ENCODE peak calls at places on chromosomes 12 and 14, in seven cellular contexts. O, U, X, K, M, B and R are unnamed samples.
A peak's percentile ranks its signal among the peaks of the same experiment; 100 is the strongest.

GRCh38 chr12:45170456-45171042 is 45.3 kb upstream of the ANO6 start:
- ATAC-seq in O (peak; percentile 48), U (peak; percentile 76), X (peak; percentile 78), K (peak; percentile 87), M (peak; percentile 45), B (peak; percentile 51), R (peak; percentile 78)

GRCh38 chr12:99765469-99766114 is 118.0 kb downstream of the GARIN6 start:
- ATAC-seq in O (no peak), U (no peak), X (no peak), K (no peak), M (no peak), B (no peak), R (no peak)

GRCh38 chr12:89732511-89732910 is 23.9 kb upstream of the ATP2B1 start:
- ATAC-seq in O (no peak), U (no peak), X (no peak), K (no peak), M (no peak), B (no peak), R (no peak)

GRCh38 chr12:54033106-54033979 is 493 bp downstream of the HOXC5 start:
- ATAC-seq in O (peak; percentile 48), U (no peak), X (peak; percentile 35), K (peak; percentile 74), M (peak; percentile 31), B (peak; percentile 25), R (no peak)

GRCh38 chr14:74326369-74327152 is 21.7 kb upstream of the VRTN start:
- ATAC-seq in O (no peak), U (no peak), X (no peak), K (no peak), M (no peak), B (no peak), R (no peak)

GRCh38 chr14:103528158-103528511 is 861 bp upstream of the TRMT61A start:
- ATAC-seq in O (no peak), U (no peak), X (peak; percentile 59), K (no peak), M (peak; percentile 56), B (no peak), R (no peak)

GRCh38 chr12:106084048-106084671 is 54.6 kb downstream of the NUAK1 start:
- ATAC-seq in O (no peak), U (no peak), X (no peak), K (peak; percentile 90), M (no peak), B (no peak), R (no peak)

GRCh38 chr12:45369065-45369464 is 153.2 kb downstream of the ANO6 start:
- ATAC-seq in O (no peak), U (no peak), X (no peak), K (peak; percentile 50), M (no peak), B (no peak), R (no peak)

GRCh38 chr14:96598332-96598928 is 96.2 kb downstream of the PAPOLA start:
- ATAC-seq in O (peak; percentile 34), U (no peak), X (no peak), K (no peak), M (no peak), B (no peak), R (no peak)

GRCh38 chr12:102539651-102540553 is 59.5 kb upstream of the IGF1 start:
- ATAC-seq in O (no peak), U (no peak), X (no peak), K (no peak), M (no peak), B (no peak), R (no peak)

GRCh38 chr14:77268989-77269595 is 1.9 kb downstream of the NGB start:
- ATAC-seq in O (no peak), U (no peak), X (no peak), K (peak; percentile 29), M (no peak), B (no peak), R (no peak)

GRCh38 chr14:30607156-30607780 is 14.9 kb upstream of the SCFD1 start:
- ATAC-seq in O (no peak), U (no peak), X (no peak), K (no peak), M (no peak), B (no peak), R (no peak)

GRCh38 chr14:77659822-77660221 is 43.4 kb upstream of the SPTLC2 start:
- ATAC-seq in O (no peak), U (peak; percentile 81), X (peak; percentile 23), K (no peak), M (no peak), B (no peak), R (no peak)

GRCh38 chr12:110354172-110354780 is 49.2 kb downstream of the ANAPC7 start:
- ATAC-seq in O (no peak), U (no peak), X (peak; percentile 8), K (no peak), M (peak; percentile 4), B (no peak), R (peak; percentile 53)

GRCh38 chr12:47833591-47834012 is 13.9 kb upstream of the HDAC7 start:
- ATAC-seq in O (no peak), U (no peak), X (no peak), K (no peak), M (no peak), B (no peak), R (no peak)

GRCh38 chr12:122350444-122350843 is 72.0 kb downstream of the CLIP1 start:
- ATAC-seq in O (peak; percentile 86), U (no peak), X (peak; percentile 90), K (no peak), M (peak; percentile 94), B (no peak), R (no peak)

GRCh38 chr12:132161796-132162507 is 17.7 kb downstream of the NOC4L start:
- ATAC-seq in O (no peak), U (peak; percentile 1), X (no peak), K (no peak), M (no peak), B (peak; percentile 11), R (no peak)

GRCh38 chr14:60204843-60205774 is 39.9 kb upstream of the DHRS7 start:
- ATAC-seq in O (no peak), U (no peak), X (peak; percentile 64), K (no peak), M (no peak), B (peak; percentile 34), R (peak; percentile 63)

GRCh38 chr12:44835641-44836379 is 40.3 kb downstream of the NELL2 start:
- ATAC-seq in O (peak; percentile 28), U (peak; percentile 71), X (no peak), K (no peak), M (no peak), B (peak; percentile 95), R (peak; percentile 91)

GRCh38 chr12:48767047-48767446 is 21.8 kb downstream of the ADCY6 start:
- ATAC-seq in O (peak; percentile 61), U (no peak), X (peak; percentile 91), K (no peak), M (peak; percentile 86), B (no peak), R (no peak)

GRCh38 chr14:102496955-102497744 is 12.4 kb downstream of the ANKRD9 start:
- ATAC-seq in O (no peak), U (no peak), X (no peak), K (no peak), M (no peak), B (no peak), R (no peak)

GRCh38 chr14:69072584-69072983 is 80.3 kb downstream of the DCAF5 start:
- ATAC-seq in O (no peak), U (no peak), X (no peak), K (no peak), M (no peak), B (no peak), R (peak; percentile 59)

GRCh38 chr12:17064834-17065233 is 458.9 kb upstream of the LMO3 start:
- ATAC-seq in O (no peak), U (no peak), X (no peak), K (no peak), M (no peak), B (no peak), R (no peak)

GRCh38 chr12:89363084-89363483 is 10.8 kb upstream of the DUSP6 start:
- ATAC-seq in O (no peak), U (no peak), X (peak; percentile 72), K (no peak), M (peak; percentile 53), B (no peak), R (peak; percentile 96)